ENCODE peak calls at places on chromosomes 12 and 14, in nine cellular contexts. One of them, this sample, is unnamed.

GRCh38 chr14:84797326-84797725 is 732.6 kb upstream of the FLRT2 start:
- DNase-seq in fibroblast of the aortic adventitia: no peak
- DNase-seq in GM12865: no peak
- DNase-seq in AG09319: no peak
- DNase-seq in heart right ventricle: no peak
- DNase-seq in GM10248: no peak
- DNase-seq in HFFc6: no peak
- DNase-seq in fibroblast of villous mesenchyme: no peak
- DNase-seq in tibial artery: no peak
- DNase-seq in this sample: no peak

GRCh38 chr12:62978768-62979167 is 43.8 kb upstream of the PPM1H start:
- DNase-seq in fibroblast of the aortic adventitia: no peak
- DNase-seq in GM12865: no peak
- DNase-seq in AG09319: no peak
- DNase-seq in heart right ventricle: no peak
- DNase-seq in GM10248: no peak
- DNase-seq in HFFc6: no peak
- DNase-seq in fibroblast of villous mesenchyme: no peak
- DNase-seq in tibial artery: no peak
- DNase-seq in this sample: no peak

GRCh38 chr14:23174266-23174665 is 9.2 kb downstream of the SLC7A8 start:
- DNase-seq in fibroblast of the aortic adventitia: peak; percentile 62
- DNase-seq in GM12865: no peak
- DNase-seq in AG09319: no peak
- DNase-seq in heart right ventricle: no peak
- DNase-seq in GM10248: no peak
- DNase-seq in HFFc6: peak; percentile 63
- DNase-seq in fibroblast of villous mesenchyme: peak; percentile 59
- DNase-seq in tibial artery: no peak
- DNase-seq in this sample: no peak

GRCh38 chr14:100534528-100535286 is 52.5 kb downstream of the BEGAIN start:
- DNase-seq in fibroblast of the aortic adventitia: no peak
- DNase-seq in GM12865: no peak
- DNase-seq in AG09319: no peak
- DNase-seq in heart right ventricle: peak; percentile 1
- DNase-seq in GM10248: no peak
- DNase-seq in HFFc6: no peak
- DNase-seq in fibroblast of villous mesenchyme: no peak
- DNase-seq in tibial artery: peak; percentile 10
- DNase-seq in this sample: no peak

GRCh38 chr14:99230271-99231141 is 41.5 kb downstream of the BCL11B start:
- DNase-seq in fibroblast of the aortic adventitia: no peak
- DNase-seq in GM12865: no peak
- DNase-seq in AG09319: no peak
- DNase-seq in heart right ventricle: no peak
- DNase-seq in GM10248: no peak
- DNase-seq in HFFc6: no peak
- DNase-seq in fibroblast of villous mesenchyme: no peak
- DNase-seq in tibial artery: no peak
- DNase-seq in this sample: peak; percentile 92

GRCh38 chr14:104116544-104117340 is 21.6 kb upstream of the KIF26A start:
- DNase-seq in fibroblast of the aortic adventitia: no peak
- DNase-seq in GM12865: no peak
- DNase-seq in AG09319: no peak
- DNase-seq in heart right ventricle: no peak
- DNase-seq in GM10248: no peak
- DNase-seq in HFFc6: no peak
- DNase-seq in fibroblast of villous mesenchyme: no peak
- DNase-seq in tibial artery: no peak
- DNase-seq in this sample: peak; percentile 10

GRCh38 chr14:52895000-52895399 is 55.9 kb downstream of the FERMT2 start:
- DNase-seq in fibroblast of the aortic adventitia: no peak
- DNase-seq in GM12865: peak; percentile 43
- DNase-seq in AG09319: no peak
- DNase-seq in heart right ventricle: no peak
- DNase-seq in GM10248: no peak
- DNase-seq in HFFc6: peak; percentile 42
- DNase-seq in fibroblast of villous mesenchyme: peak; percentile 45
- DNase-seq in tibial artery: no peak
- DNase-seq in this sample: no peak

GRCh38 chr14:24296341-24297157 is 3.0 kb downstream of the DHRS1 start:
- DNase-seq in fibroblast of the aortic adventitia: peak; percentile 93
- DNase-seq in GM12865: peak; percentile 92
- DNase-seq in AG09319: peak; percentile 68
- DNase-seq in heart right ventricle: peak; percentile 54
- DNase-seq in GM10248: peak; percentile 81
- DNase-seq in HFFc6: peak; percentile 89
- DNase-seq in fibroblast of villous mesenchyme: peak; percentile 84
- DNase-seq in tibial artery: peak; percentile 52
- DNase-seq in this sample: peak; percentile 90

GRCh38 chr14:82710257-82710841 is 1176.7 kb upstream of the SEL1L start:
- DNase-seq in fibroblast of the aortic adventitia: peak; percentile 33
- DNase-seq in GM12865: peak; percentile 55
- DNase-seq in AG09319: peak; percentile 20
- DNase-seq in heart right ventricle: peak; percentile 21
- DNase-seq in GM10248: peak; percentile 35
- DNase-seq in HFFc6: peak; percentile 30
- DNase-seq in fibroblast of villous mesenchyme: peak; percentile 52
- DNase-seq in tibial artery: peak; percentile 26
- DNase-seq in this sample: peak; percentile 56

GRCh38 chr12:65911321-65911720 is 87.0 kb downstream of the HMGA2 start:
- DNase-seq in fibroblast of the aortic adventitia: peak; percentile 63
- DNase-seq in GM12865: no peak
- DNase-seq in AG09319: no peak
- DNase-seq in heart right ventricle: no peak
- DNase-seq in GM10248: no peak
- DNase-seq in HFFc6: peak; percentile 47
- DNase-seq in fibroblast of villous mesenchyme: no peak
- DNase-seq in tibial artery: peak; percentile 26
- DNase-seq in this sample: no peak

GRCh38 chr12:122860052-122860853 is 25.0 kb downstream of the HIP1R start:
- DNase-seq in fibroblast of the aortic adventitia: peak; percentile 82
- DNase-seq in GM12865: peak; percentile 89
- DNase-seq in AG09319: peak; percentile 53
- DNase-seq in heart right ventricle: peak; percentile 87
- DNase-seq in GM10248: peak; percentile 88
- DNase-seq in HFFc6: peak; percentile 65
- DNase-seq in fibroblast of villous mesenchyme: peak; percentile 82
- DNase-seq in tibial artery: peak; percentile 81
- DNase-seq in this sample: peak; percentile 88

GRCh38 chr14:102050625-102051024 is 36.2 kb downstream of the HSP90AA1 start:
- DNase-seq in fibroblast of the aortic adventitia: peak; percentile 64
- DNase-seq in GM12865: no peak
- DNase-seq in AG09319: peak; percentile 61
- DNase-seq in heart right ventricle: no peak
- DNase-seq in GM10248: no peak
- DNase-seq in HFFc6: peak; percentile 30
- DNase-seq in fibroblast of villous mesenchyme: peak; percentile 65
- DNase-seq in tibial artery: no peak
- DNase-seq in this sample: no peak

GRCh38 chr12:76757694-76758093 is 6.2 kb upstream of the ZDHHC17 start:
- DNase-seq in fibroblast of the aortic adventitia: no peak
- DNase-seq in GM12865: no peak
- DNase-seq in AG09319: no peak
- DNase-seq in heart right ventricle: no peak
- DNase-seq in GM10248: no peak
- DNase-seq in HFFc6: peak; percentile 16
- DNase-seq in fibroblast of villous mesenchyme: no peak
- DNase-seq in tibial artery: no peak
- DNase-seq in this sample: no peak

GRCh38 chr12:30457621-30458289 is 237.9 kb downstream of the IPO8 start:
- DNase-seq in fibroblast of the aortic adventitia: peak; percentile 82
- DNase-seq in GM12865: no peak
- DNase-seq in AG09319: peak; percentile 10
- DNase-seq in heart right ventricle: no peak
- DNase-seq in GM10248: no peak
- DNase-seq in HFFc6: peak; percentile 52
- DNase-seq in fibroblast of villous mesenchyme: peak; percentile 97
- DNase-seq in tibial artery: no peak
- DNase-seq in this sample: no peak
- TF ChIP-seq CTCF in fibroblast of the aortic adventitia: peak; percentile 48
- TF ChIP-seq CTCF in GM12865: no peak
- TF ChIP-seq CTCF in AG09319: peak; percentile 31
- TF ChIP-seq CTCF in heart right ventricle: peak; percentile 47
- TF ChIP-seq CTCF in GM10248: no peak
- TF ChIP-seq CTCF in HFFc6: peak; percentile 50
- TF ChIP-seq CTCF in fibroblast of villous mesenchyme: peak; percentile 67
- TF ChIP-seq CTCF in tibial artery: no peak
- TF ChIP-seq CTCF in this sample: no peak

GRCh38 chr12:7188557-7189397 is 709 bp upstream of the PEX5 start:
- DNase-seq in fibroblast of the aortic adventitia: peak; percentile 62
- DNase-seq in GM12865: peak; percentile 62
- DNase-seq in AG09319: peak; percentile 22
- DNase-seq in heart right ventricle: peak; percentile 54
- DNase-seq in GM10248: peak; percentile 52
- DNase-seq in HFFc6: peak; percentile 73
- DNase-seq in fibroblast of villous mesenchyme: peak; percentile 67
- DNase-seq in tibial artery: peak; percentile 57
- DNase-seq in this sample: peak; percentile 86

GRCh38 chr12:7190268-7191055 is 976 bp downstream of the PEX5 start:
- DNase-seq in fibroblast of the aortic adventitia: peak; percentile 16
- DNase-seq in GM12865: peak; percentile 16
- DNase-seq in AG09319: no peak
- DNase-seq in heart right ventricle: peak; percentile 18
- DNase-seq in GM10248: no peak
- DNase-seq in HFFc6: no peak
- DNase-seq in fibroblast of villous mesenchyme: no peak
- DNase-seq in tibial artery: peak; percentile 44
- DNase-seq in this sample: peak; percentile 21

DNA sequence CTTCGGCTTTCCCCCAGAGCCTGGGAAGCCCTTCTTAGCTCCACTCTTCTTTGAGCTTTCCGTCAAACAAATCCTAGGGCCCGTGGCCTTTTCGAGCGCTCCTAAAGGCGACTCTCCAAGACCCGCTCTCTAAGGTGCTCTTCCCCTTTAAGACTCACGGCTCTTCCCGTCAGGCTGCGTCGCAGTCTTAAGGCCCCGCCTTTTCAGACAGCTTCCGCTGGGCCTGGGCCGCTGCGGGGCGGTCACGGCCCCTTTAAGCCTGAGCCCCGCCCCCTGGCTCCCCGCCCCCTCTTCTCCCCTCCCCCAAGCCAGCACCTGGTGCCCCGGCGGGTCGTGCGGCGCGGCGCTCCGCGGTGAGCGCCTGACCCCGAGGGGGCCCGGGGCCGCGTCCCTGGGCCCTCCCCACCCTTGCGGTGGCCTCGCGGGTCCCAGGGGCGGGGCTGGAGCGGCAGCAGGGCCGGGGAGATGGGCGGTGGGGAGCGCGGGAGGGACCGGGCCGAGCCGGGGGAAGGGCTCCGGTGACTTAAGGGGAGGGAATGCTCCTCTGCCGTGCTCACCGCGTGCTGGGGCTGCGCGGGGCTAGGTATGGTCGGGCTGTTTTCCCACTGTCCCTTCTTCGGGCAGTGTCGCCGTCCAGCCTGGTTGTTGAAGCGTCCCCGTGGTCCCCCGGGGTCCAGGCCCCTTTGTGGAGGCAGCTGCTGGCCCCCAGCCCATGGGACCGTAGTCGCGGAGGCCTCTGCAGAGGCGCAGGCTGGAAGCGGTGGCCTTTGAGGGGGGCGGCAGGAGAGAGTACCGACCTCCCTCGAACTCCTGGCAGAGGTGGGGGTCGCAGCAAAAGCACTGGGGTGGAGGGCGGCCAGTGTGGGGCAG is at the start of gene PEX5:
- DNase-seq in fibroblast of the aortic adventitia: peak; percentile 92
- DNase-seq in GM12865: peak; percentile 95
- DNase-seq in AG09319: peak; percentile 81
- DNase-seq in heart right ventricle: peak; percentile 88
- DNase-seq in GM10248: peak; percentile 94
- DNase-seq in HFFc6: peak; percentile 77
- DNase-seq in fibroblast of villous mesenchyme: peak; percentile 93
- DNase-seq in tibial artery: peak; percentile 85
- DNase-seq in this sample: peak; percentile 88
- TF ChIP-seq CTCF in fibroblast of the aortic adventitia: no peak
- TF ChIP-seq CTCF in GM12865: no peak
- TF ChIP-seq CTCF in AG09319: no peak
- TF ChIP-seq CTCF in heart right ventricle: no peak
- TF ChIP-seq CTCF in GM10248: no peak
- TF ChIP-seq CTCF in HFFc6: peak; percentile 19
- TF ChIP-seq CTCF in fibroblast of villous mesenchyme: no peak
- TF ChIP-seq CTCF in tibial artery: no peak
- TF ChIP-seq CTCF in this sample: no peak

DNA sequence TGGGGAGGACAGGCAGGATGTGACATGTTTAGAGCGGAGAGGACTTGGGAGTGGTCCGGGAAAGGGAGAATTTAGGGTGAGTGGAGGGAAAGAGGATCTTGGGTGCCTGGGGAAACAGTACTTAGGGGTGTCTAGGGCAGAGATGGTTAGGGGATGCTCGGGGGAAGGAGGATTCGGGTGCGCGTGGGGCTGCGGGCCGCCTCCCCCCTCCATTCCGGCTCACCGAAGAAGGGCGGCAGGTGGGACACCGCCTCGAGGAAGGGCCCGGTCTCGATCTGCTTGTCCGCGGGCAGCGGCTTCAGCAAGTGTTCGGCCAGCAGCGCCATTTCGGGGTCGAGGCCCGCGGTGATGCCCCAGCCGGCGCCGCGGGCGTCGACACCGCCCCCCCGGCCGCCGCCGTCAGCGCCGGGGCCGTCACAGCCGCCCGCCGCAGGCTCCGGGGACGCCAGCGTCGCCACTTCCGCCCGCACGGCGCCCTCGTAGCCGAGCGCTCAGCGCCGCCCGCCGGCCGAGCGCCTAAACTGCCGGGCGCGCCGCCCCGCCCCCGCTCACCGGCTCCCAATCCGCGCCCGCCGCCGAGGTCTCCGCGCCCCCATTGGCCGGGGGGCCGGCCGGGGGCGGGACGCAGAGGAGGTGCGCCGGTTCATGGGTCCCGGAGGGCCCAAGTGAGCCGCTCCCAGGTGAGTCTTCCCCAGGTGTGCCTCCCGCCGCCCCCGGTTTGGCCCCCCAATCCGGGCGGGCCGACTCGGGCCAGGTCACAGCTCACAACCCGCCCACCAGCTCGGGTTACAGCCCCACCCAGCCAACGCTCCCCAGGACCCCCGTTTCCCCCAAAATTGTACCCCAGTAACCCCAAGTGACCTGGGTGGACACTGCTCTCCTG is at the start of gene GLTP:
- DNase-seq in fibroblast of the aortic adventitia: peak; percentile 59
- DNase-seq in GM12865: peak; percentile 93
- DNase-seq in AG09319: peak; percentile 41
- DNase-seq in heart right ventricle: peak; percentile 81
- DNase-seq in GM10248: peak; percentile 98
- DNase-seq in HFFc6: peak; percentile 62
- DNase-seq in fibroblast of villous mesenchyme: peak; percentile 70
- DNase-seq in tibial artery: peak; percentile 77
- DNase-seq in this sample: peak; percentile 85
- TF ChIP-seq CTCF in fibroblast of the aortic adventitia: peak; percentile 40
- TF ChIP-seq CTCF in GM12865: peak; percentile 69
- TF ChIP-seq CTCF in AG09319: peak; percentile 14
- TF ChIP-seq CTCF in heart right ventricle: peak; percentile 55
- TF ChIP-seq CTCF in GM10248: peak; percentile 93
- TF ChIP-seq CTCF in HFFc6: peak; percentile 63
- TF ChIP-seq CTCF in fibroblast of villous mesenchyme: peak; percentile 17
- TF ChIP-seq CTCF in tibial artery: peak; percentile 38
- TF ChIP-seq CTCF in this sample: peak; percentile 34

DNA sequence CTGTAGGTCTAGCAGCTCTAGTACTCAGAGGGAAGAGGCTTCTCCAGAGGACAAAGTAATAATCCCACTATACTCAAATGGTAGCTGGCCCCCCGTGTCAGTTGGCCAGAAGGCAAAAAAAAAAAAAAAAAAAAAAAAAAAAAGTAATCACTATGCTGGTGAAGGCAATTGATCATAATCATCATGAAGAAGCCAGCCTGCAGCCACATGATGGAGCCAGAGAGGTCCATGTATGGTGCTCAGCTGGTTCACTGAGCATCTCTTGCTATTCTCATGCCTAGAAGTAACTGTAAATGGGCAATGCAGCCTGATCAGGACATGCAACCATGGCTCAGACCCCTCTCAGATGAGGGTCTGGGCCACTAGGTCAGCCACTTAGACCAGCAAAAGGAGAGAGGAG is 378.8 kb downstream of the MED13L start:
- DNase-seq in fibroblast of the aortic adventitia: no peak
- DNase-seq in GM12865: peak; percentile 5
- DNase-seq in AG09319: no peak
- DNase-seq in heart right ventricle: no peak
- DNase-seq in GM10248: no peak
- DNase-seq in HFFc6: peak; percentile 7
- DNase-seq in fibroblast of villous mesenchyme: no peak
- DNase-seq in tibial artery: no peak
- DNase-seq in this sample: peak; percentile 21
- TF ChIP-seq CTCF in fibroblast of the aortic adventitia: no peak
- TF ChIP-seq CTCF in GM12865: no peak
- TF ChIP-seq CTCF in AG09319: no peak
- TF ChIP-seq CTCF in heart right ventricle: no peak
- TF ChIP-seq CTCF in GM10248: peak; percentile 18
- TF ChIP-seq CTCF in HFFc6: peak; percentile 38
- TF ChIP-seq CTCF in fibroblast of villous mesenchyme: no peak
- TF ChIP-seq CTCF in tibial artery: no peak
- TF ChIP-seq CTCF in this sample: no peak

This sample was measured in activated CD8-positive, alpha-beta T cell treated with anti-CD3 and anti-CD28 coated beads for 36 hours.